ENCODE peak calls at places on chromosomes 2 and 18, in ten cellular contexts. L is HCT116, X is cardiac muscle cell, G is A549, O is K562, I is HFFc6, M is OCI-LY7, P is stomach, H is mesothelial cell of epicardium, D is AG04450. T is an unnamed sample.

GRCh38 chr2:134127496-134127895 is 126.4 kb upstream of the MGAT5 start:
- DNase-seq in L (no peak), X (no peak), G (no peak), O (no peak), I (no peak), M (no peak), P (no peak), H (no peak), D (no peak), T (peak)

GRCh38 chr2:208384637-208385036 is 22.0 kb upstream of the PTH2R start:
- DNase-seq in L (no peak), X (no peak), G (no peak), O (no peak), I (no peak), M (no peak), P (no peak), H (no peak), D (no peak), T (no peak)

GRCh38 chr2:180015951-180016709 is 9.0 kb upstream of the CWC22 start:
- DNase-seq in L (no peak), X (peak), G (no peak), O (no peak), I (peak), M (no peak), P (no peak), H (no peak), D (peak), T (no peak)

GRCh38 chr2:188524519-188525113 is 232.9 kb downstream of the GULP1 start:
- DNase-seq in L (peak), X (peak), G (peak), O (peak), I (peak), M (peak), P (peak), H (no peak), D (peak), T (peak)

GRCh38 chr2:197499594-197500502 is at the start of the genes HSPD1 and HSPE1:
- DNase-seq in L (peak), X (peak), G (peak), O (peak), I (peak), M (peak), P (peak), H (peak), D (peak), T (peak)

GRCh38 chr2:191869781-191870180 is 22.9 kb upstream of the CAVIN2 start:
- DNase-seq in L (no peak), X (no peak), G (peak), O (no peak), I (no peak), M (no peak), P (no peak), H (no peak), D (no peak), T (no peak)

GRCh38 chr2:9288681-9289338 is 82.2 kb downstream of the ASAP2 start:
- DNase-seq in L (no peak), X (peak), G (no peak), O (no peak), I (peak), M (no peak), P (no peak), H (no peak), D (no peak), T (no peak)

GRCh38 chr2:16635796-16636699 is 29.6 kb downstream of the CYRIA start:
- DNase-seq in L (no peak), X (peak), G (no peak), O (peak), I (no peak), M (peak), P (no peak), H (no peak), D (no peak), T (no peak)

GRCh38 chr2:232645061-232645460 is 11.7 kb downstream of the EFHD1 start:
- DNase-seq in L (no peak), X (no peak), G (no peak), O (no peak), I (no peak), M (no peak), P (no peak), H (no peak), D (no peak), T (no peak)

GRCh38 chr2:156385242-156385641 is 50.9 kb upstream of the GPD2 start:
- DNase-seq in L (no peak), X (no peak), G (no peak), O (peak), I (no peak), M (no peak), P (no peak), H (no peak), D (no peak), T (peak)

GRCh38 chr18:55502346-55502710 is 85.7 kb downstream of the TCF4 start:
- DNase-seq in L (no peak), X (no peak), G (no peak), O (no peak), I (no peak), M (no peak), P (no peak), H (no peak), D (no peak), T (no peak)

GRCh38 chr2:1772868-1773267 is 28.6 kb upstream of the PXDN start:
- DNase-seq in L (no peak), X (no peak), G (no peak), O (no peak), I (no peak), M (no peak), P (peak), H (no peak), D (no peak), T (no peak)

GRCh38 chr18:40407913-40408312 is 1547.1 kb upstream of the PIK3C3 start:
- DNase-seq in L (no peak), X (peak), G (no peak), O (no peak), I (no peak), M (no peak), P (no peak), H (no peak), D (no peak), T (no peak)

GRCh38 chr2:131154071-131154531 is 49.0 kb downstream of the PLEKHB2 start:
- DNase-seq in L (peak), X (peak), G (peak), O (peak), I (peak), M (peak), P (peak), H (no peak), D (peak), T (peak)

GRCh38 chr2:220850116-220850515 is 722.0 kb downstream of the EPHA4 start:
- DNase-seq in L (no peak), X (no peak), G (no peak), O (no peak), I (no peak), M (no peak), P (no peak), H (no peak), D (no peak), T (no peak)

GRCh38 chr2:99748344-99748743 is 258.5 kb upstream of the REV1 start:
- DNase-seq in L (no peak), X (no peak), G (no peak), O (no peak), I (no peak), M (no peak), P (no peak), H (no peak), D (no peak), T (no peak)

GRCh38 chr2:41892486-41892885 is 155.3 kb upstream of the PKDCC start:
- DNase-seq in L (no peak), X (no peak), G (no peak), O (no peak), I (no peak), M (no peak), P (no peak), H (no peak), D (no peak), T (no peak)

GRCh38 chr2:223828314-223828713 is 9.1 kb downstream of the AP1S3 start:
- DNase-seq in L (no peak), X (no peak), G (no peak), O (no peak), I (no peak), M (peak), P (no peak), H (no peak), D (no peak), T (no peak)

GRCh38 chr18:28771849-28772248 is 594.9 kb upstream of the CDH2 start:
- DNase-seq in L (no peak), X (peak), G (no peak), O (no peak), I (no peak), M (no peak), P (no peak), H (no peak), D (no peak), T (no peak)

GRCh38 chr18:2920546-2921343 is 73.9 kb downstream of the EMILIN2 start:
- DNase-seq in L (no peak), X (no peak), G (no peak), O (no peak), I (no peak), M (no peak), P (no peak), H (no peak), D (no peak), T (no peak)

GRCh38 chr18:11654736-11655604 is 34.1 kb upstream of the GNAL start:
- DNase-seq in L (peak), X (peak), G (peak), O (peak), I (peak), M (peak), P (peak), H (peak), D (no peak), T (peak)
- TF ChIP-seq CTCF in L (peak), X (peak), G (peak), O (peak), I (peak), M (peak), P (peak), H (peak), D (peak), T (peak)

DNA sequence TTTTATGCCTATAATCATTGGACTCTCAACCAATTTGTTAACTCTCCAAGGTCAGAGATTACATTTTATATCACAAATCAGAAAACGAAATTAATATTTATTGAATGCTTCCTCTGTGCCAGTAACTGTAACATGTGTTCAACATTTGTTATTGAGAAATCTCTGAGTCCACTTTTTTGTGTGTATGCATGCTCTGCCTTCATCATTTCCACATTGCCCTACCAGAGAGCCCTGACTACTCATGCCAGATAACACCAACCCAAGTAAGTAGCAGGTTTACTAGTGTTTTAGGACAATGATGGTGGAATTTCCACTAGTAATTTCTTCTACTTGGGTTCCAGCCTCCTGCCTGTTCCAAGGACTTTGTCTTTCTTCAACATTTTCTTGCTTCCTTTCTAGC is 14.2 kb upstream of the FAP start:
- DNase-seq in L (no peak), X (peak), G (no peak), O (no peak), I (no peak), M (no peak), P (no peak), H (no peak), D (no peak), T (no peak)
- TF ChIP-seq CTCF in L (no peak), X (no peak), G (no peak), O (no peak), I (no peak), M (no peak), P (no peak), H (no peak), D (no peak), T (no peak)

GRCh38 chr2:47539228-47539627 is 136.3 kb downstream of the MSH2 start:
- DNase-seq in L (no peak), X (no peak), G (no peak), O (no peak), I (no peak), M (no peak), P (no peak), H (no peak), D (no peak), T (no peak)
- TF ChIP-seq CTCF in L (peak), X (peak), G (no peak), O (no peak), I (peak), M (peak), P (no peak), H (peak), D (peak), T (no peak)

GRCh38 chr2:44615950-44616518 is 254.3 kb downstream of the CAMKMT start:
- DNase-seq in L (no peak), X (no peak), G (no peak), O (peak), I (no peak), M (peak), P (no peak), H (no peak), D (no peak), T (no peak)
- TF ChIP-seq CTCF in L (no peak), X (no peak), G (no peak), O (peak), I (peak), M (peak), P (no peak), H (no peak), D (no peak), T (no peak)

GRCh38 chr2:172473167-172473566 is 45.8 kb downstream of the ITGA6 start:
- DNase-seq in L (no peak), X (no peak), G (no peak), O (no peak), I (no peak), M (no peak), P (no peak), H (no peak), D (no peak), T (no peak)

GRCh38 chr2:172480301-172481218 is 53.2 kb downstream of the ITGA6 start:
- DNase-seq in L (no peak), X (peak), G (no peak), O (no peak), I (peak), M (no peak), P (no peak), H (no peak), D (no peak), T (peak)

GRCh38 chr2:172472441-172473051 is 45.2 kb downstream of the ITGA6 start:
- DNase-seq in L (no peak), X (no peak), G (no peak), O (no peak), I (no peak), M (no peak), P (no peak), H (no peak), D (no peak), T (peak)

GRCh38 chr2:172481507-172482262 is 54.3 kb downstream of the ITGA6 start:
- DNase-seq in L (no peak), X (no peak), G (no peak), O (no peak), I (no peak), M (no peak), P (no peak), H (no peak), D (no peak), T (no peak)

GRCh38 chr2:172478353-172478752 is 51.0 kb downstream of the ITGA6 start:
- DNase-seq in L (no peak), X (no peak), G (no peak), O (no peak), I (no peak), M (no peak), P (no peak), H (no peak), D (no peak), T (no peak)
- TF ChIP-seq CTCF in L (no peak), X (no peak), G (no peak), O (no peak), I (no peak), M (no peak), P (no peak), H (no peak), D (no peak), T (no peak)

GRCh38 chr2:118535818-118536212 is 311.6 kb downstream of the EN1 start:
- DNase-seq in L (no peak), X (no peak), G (no peak), O (no peak), I (no peak), M (peak), P (no peak), H (no peak), D (no peak), T (no peak)
- TF ChIP-seq CTCF in L (no peak), X (no peak), G (no peak), O (no peak), I (no peak), M (no peak), P (no peak), H (no peak), D (no peak), T (no peak)